ENCODE peak calls at places on chromosomes 13 and 19, in nine cellular contexts. One of them, this sample, is unnamed.

GRCh38 chr13:19864018-19864338 is 529 bp upstream of the ZMYM5 start:
- DNase-seq in body of pancreas: peak; percentile 60
- DNase-seq in tibial artery: peak; percentile 86
- DNase-seq in spleen: no peak
- DNase-seq in left ventricle myocardium inferior: peak; percentile 77
- DNase-seq in lower lobe of right lung: peak; percentile 85
- DNase-seq in uterus: peak; percentile 72
- DNase-seq in K562: peak; percentile 77
- DNase-seq in PC-3: no peak
- DNase-seq in this sample: no peak

GRCh38 chr19:53158119-53158656 is 665 bp downstream of the ZNF347 start:
- DNase-seq in body of pancreas: peak; percentile 31
- DNase-seq in tibial artery: peak; percentile 65
- DNase-seq in spleen: peak; percentile 84
- DNase-seq in left ventricle myocardium inferior: peak; percentile 32
- DNase-seq in lower lobe of right lung: peak; percentile 56
- DNase-seq in uterus: peak; percentile 29
- DNase-seq in K562: peak; percentile 51
- DNase-seq in PC-3: peak; percentile 41
- DNase-seq in this sample: no peak

GRCh38 chr19:10061717-10062310 is 24.3 kb upstream of the SHFL start:
- DNase-seq in body of pancreas: no peak
- DNase-seq in tibial artery: no peak
- DNase-seq in spleen: no peak
- DNase-seq in left ventricle myocardium inferior: no peak
- DNase-seq in lower lobe of right lung: no peak
- DNase-seq in uterus: no peak
- DNase-seq in K562: peak; percentile 52
- DNase-seq in PC-3: no peak
- DNase-seq in this sample: no peak

GRCh38 chr19:49645592-49645991 is 3.6 kb downstream of the SCAF1 start:
- DNase-seq in body of pancreas: no peak
- DNase-seq in tibial artery: no peak
- DNase-seq in spleen: no peak
- DNase-seq in left ventricle myocardium inferior: no peak
- DNase-seq in lower lobe of right lung: no peak
- DNase-seq in uterus: no peak
- DNase-seq in K562: no peak
- DNase-seq in PC-3: no peak
- DNase-seq in this sample: no peak

GRCh38 chr19:812819-813358 is 8.9 kb downstream of the PLPPR3 start:
- DNase-seq in body of pancreas: no peak
- DNase-seq in tibial artery: no peak
- DNase-seq in spleen: peak; percentile 73
- DNase-seq in left ventricle myocardium inferior: no peak
- DNase-seq in lower lobe of right lung: no peak
- DNase-seq in uterus: no peak
- DNase-seq in K562: no peak
- DNase-seq in PC-3: no peak
- DNase-seq in this sample: no peak

GRCh38 chr13:75395901-75396300 is 86.1 kb downstream of the TBC1D4 start:
- DNase-seq in body of pancreas: no peak
- DNase-seq in tibial artery: no peak
- DNase-seq in spleen: no peak
- DNase-seq in left ventricle myocardium inferior: no peak
- DNase-seq in lower lobe of right lung: no peak
- DNase-seq in uterus: no peak
- DNase-seq in K562: no peak
- DNase-seq in PC-3: no peak
- DNase-seq in this sample: no peak

GRCh38 chr19:41330946-41331678 is 21.1 kb downstream of the CCDC97 start:
- DNase-seq in body of pancreas: no peak
- DNase-seq in tibial artery: no peak
- DNase-seq in spleen: peak; percentile 82
- DNase-seq in left ventricle myocardium inferior: no peak
- DNase-seq in lower lobe of right lung: no peak
- DNase-seq in uterus: no peak
- DNase-seq in K562: no peak
- DNase-seq in PC-3: no peak
- DNase-seq in this sample: no peak

GRCh38 chr13:75825161-75825560 is 189.0 kb downstream of the LMO7 start:
- DNase-seq in body of pancreas: no peak
- DNase-seq in tibial artery: no peak
- DNase-seq in spleen: no peak
- DNase-seq in left ventricle myocardium inferior: no peak
- DNase-seq in lower lobe of right lung: no peak
- DNase-seq in uterus: no peak
- DNase-seq in K562: no peak
- DNase-seq in PC-3: no peak
- DNase-seq in this sample: no peak

GRCh38 chr13:84050551-84050950 is 168.3 kb upstream of the SLITRK1 start:
- DNase-seq in body of pancreas: no peak
- DNase-seq in tibial artery: no peak
- DNase-seq in spleen: no peak
- DNase-seq in left ventricle myocardium inferior: no peak
- DNase-seq in lower lobe of right lung: no peak
- DNase-seq in uterus: no peak
- DNase-seq in K562: no peak
- DNase-seq in PC-3: peak; percentile 2
- DNase-seq in this sample: no peak

GRCh38 chr19:9309974-9310446 is 372 bp upstream of the ZNF699 start:
- DNase-seq in body of pancreas: peak; percentile 87
- DNase-seq in tibial artery: peak; percentile 95
- DNase-seq in spleen: peak; percentile 94
- DNase-seq in left ventricle myocardium inferior: peak; percentile 92
- DNase-seq in lower lobe of right lung: peak; percentile 94
- DNase-seq in uterus: peak; percentile 96
- DNase-seq in K562: peak; percentile 95
- DNase-seq in PC-3: peak; percentile 97
- DNase-seq in this sample: no peak

GRCh38 chr19:50896591-50897190 is 14.5 kb downstream of the KLK4 start:
- DNase-seq in body of pancreas: peak; percentile 40
- DNase-seq in tibial artery: peak; percentile 58
- DNase-seq in spleen: peak; percentile 83
- DNase-seq in left ventricle myocardium inferior: no peak
- DNase-seq in lower lobe of right lung: no peak
- DNase-seq in uterus: no peak
- DNase-seq in K562: peak; percentile 67
- DNase-seq in PC-3: peak; percentile 75
- DNase-seq in this sample: no peak

GRCh38 chr13:111494641-111495040 is 174.2 kb downstream of the TEX29 start:
- DNase-seq in body of pancreas: no peak
- DNase-seq in tibial artery: no peak
- DNase-seq in spleen: no peak
- DNase-seq in left ventricle myocardium inferior: no peak
- DNase-seq in lower lobe of right lung: no peak
- DNase-seq in uterus: no peak
- DNase-seq in K562: no peak
- DNase-seq in PC-3: no peak
- DNase-seq in this sample: no peak

GRCh38 chr13:101749584-101749983 is 297.1 kb downstream of the ITGBL1 start:
- DNase-seq in body of pancreas: no peak
- DNase-seq in tibial artery: no peak
- DNase-seq in spleen: no peak
- DNase-seq in left ventricle myocardium inferior: no peak
- DNase-seq in lower lobe of right lung: no peak
- DNase-seq in uterus: no peak
- DNase-seq in K562: no peak
- DNase-seq in PC-3: no peak
- DNase-seq in this sample: no peak

GRCh38 chr19:15236886-15237285 is 4.6 kb upstream of the EPHX3 start:
- DNase-seq in body of pancreas: no peak
- DNase-seq in tibial artery: no peak
- DNase-seq in spleen: no peak
- DNase-seq in left ventricle myocardium inferior: no peak
- DNase-seq in lower lobe of right lung: no peak
- DNase-seq in uterus: no peak
- DNase-seq in K562: no peak
- DNase-seq in PC-3: no peak
- DNase-seq in this sample: no peak

GRCh38 chr19:11767633-11768133 is 883 bp downstream of the ZNF441 start:
- DNase-seq in body of pancreas: peak; percentile 74
- DNase-seq in tibial artery: peak; percentile 66
- DNase-seq in spleen: peak; percentile 85
- DNase-seq in left ventricle myocardium inferior: peak; percentile 17
- DNase-seq in lower lobe of right lung: peak; percentile 72
- DNase-seq in uterus: peak; percentile 24
- DNase-seq in K562: peak; percentile 67
- DNase-seq in PC-3: peak; percentile 43
- DNase-seq in this sample: no peak

GRCh38 chr13:42283574-42283973 is 11.6 kb downstream of the AKAP11 start:
- DNase-seq in body of pancreas: no peak
- DNase-seq in tibial artery: no peak
- DNase-seq in spleen: no peak
- DNase-seq in left ventricle myocardium inferior: no peak
- DNase-seq in lower lobe of right lung: no peak
- DNase-seq in uterus: no peak
- DNase-seq in K562: no peak
- DNase-seq in PC-3: no peak
- DNase-seq in this sample: no peak

GRCh38 chr19:17530586-17530985 is 19.1 kb downstream of the PGLS start:
- DNase-seq in body of pancreas: no peak
- DNase-seq in tibial artery: no peak
- DNase-seq in spleen: no peak
- DNase-seq in left ventricle myocardium inferior: no peak
- DNase-seq in lower lobe of right lung: no peak
- DNase-seq in uterus: no peak
- DNase-seq in K562: no peak
- DNase-seq in PC-3: no peak
- DNase-seq in this sample: no peak

GRCh38 chr13:91398413-91399188 is at the start of gene GPC5:
- DNase-seq in body of pancreas: peak; percentile 69
- DNase-seq in tibial artery: peak; percentile 84
- DNase-seq in spleen: peak; percentile 94
- DNase-seq in left ventricle myocardium inferior: peak; percentile 75
- DNase-seq in lower lobe of right lung: peak; percentile 83
- DNase-seq in uterus: peak; percentile 28
- DNase-seq in K562: peak; percentile 94
- DNase-seq in PC-3: peak; percentile 57
- DNase-seq in this sample: no peak

GRCh38 chr13:111459803-111460547 is 139.5 kb downstream of the TEX29 start:
- DNase-seq in body of pancreas: no peak
- DNase-seq in tibial artery: no peak
- DNase-seq in spleen: no peak
- DNase-seq in left ventricle myocardium inferior: no peak
- DNase-seq in lower lobe of right lung: no peak
- DNase-seq in uterus: no peak
- DNase-seq in K562: no peak
- DNase-seq in PC-3: no peak
- DNase-seq in this sample: no peak

DNA sequence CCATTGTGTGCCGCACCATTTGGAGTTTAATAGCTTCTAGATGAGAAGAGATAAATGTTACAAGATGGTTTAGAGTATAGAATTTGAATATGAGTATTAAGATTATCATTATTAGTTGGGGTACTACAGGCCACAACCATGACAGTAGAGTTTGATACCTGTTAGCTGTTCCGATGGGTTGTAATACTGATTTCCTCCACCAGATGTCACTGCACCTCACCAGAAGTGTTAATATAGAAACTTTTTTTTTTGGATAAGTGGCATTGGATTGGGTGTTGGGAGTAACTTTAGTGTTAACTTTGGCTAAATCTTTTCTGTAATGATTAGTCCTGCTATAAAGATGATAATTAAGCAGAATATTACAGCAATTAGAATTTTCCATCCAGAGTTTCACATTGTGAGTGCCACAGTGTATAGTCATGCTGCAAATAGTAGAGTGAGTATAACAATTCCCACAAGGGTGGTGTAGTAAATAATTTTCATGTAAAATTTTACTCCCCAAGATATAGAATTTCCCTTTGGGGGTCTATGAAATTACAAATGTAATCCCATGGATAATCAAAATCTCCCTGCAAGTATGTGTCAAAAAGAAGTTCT is 56.3 kb downstream of the PSG3 start:
- DNase-seq in body of pancreas: no peak
- DNase-seq in tibial artery: no peak
- DNase-seq in spleen: no peak
- DNase-seq in left ventricle myocardium inferior: no peak
- DNase-seq in lower lobe of right lung: no peak
- DNase-seq in uterus: no peak
- DNase-seq in K562: peak; percentile 40
- DNase-seq in PC-3: peak; percentile 53
- DNase-seq in this sample: no peak
- TF ChIP-seq CTCF in body of pancreas: peak; percentile 28
- TF ChIP-seq CTCF in tibial artery: no peak
- TF ChIP-seq CTCF in spleen: peak; percentile 55
- TF ChIP-seq CTCF in left ventricle myocardium inferior: peak; percentile 63
- TF ChIP-seq CTCF in lower lobe of right lung: peak; percentile 66
- TF ChIP-seq CTCF in uterus: no peak
- TF ChIP-seq CTCF in K562: peak; percentile 57
- TF ChIP-seq CTCF in PC-3: peak; percentile 69
- TF ChIP-seq CTCF in this sample: peak; percentile 71

DNA sequence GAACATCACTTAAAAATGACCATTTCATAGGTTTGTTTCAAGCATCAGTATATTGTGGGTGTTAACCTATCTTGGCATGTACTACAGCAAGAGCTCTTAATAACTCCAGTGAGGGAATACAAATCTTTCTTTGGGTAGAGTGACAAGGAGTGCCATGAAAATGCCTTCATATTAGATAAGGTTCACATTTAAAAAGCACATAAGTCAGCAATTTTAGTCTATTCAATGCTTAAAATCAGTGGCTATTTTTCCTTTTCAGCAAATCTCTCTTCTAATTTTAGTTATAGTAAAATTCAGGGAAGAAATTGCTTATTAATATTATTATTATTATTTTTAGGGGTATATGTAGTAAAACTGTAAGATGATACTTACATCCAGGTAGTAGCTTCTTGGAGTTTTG is 291.1 kb downstream of the GPC6 start:
- DNase-seq in body of pancreas: no peak
- DNase-seq in tibial artery: no peak
- DNase-seq in spleen: no peak
- DNase-seq in left ventricle myocardium inferior: no peak
- DNase-seq in lower lobe of right lung: no peak
- DNase-seq in uterus: no peak
- DNase-seq in K562: no peak
- DNase-seq in PC-3: no peak
- DNase-seq in this sample: no peak
- H3K27ac ChIP-seq in body of pancreas: no peak overlapping the region
- H3K27ac ChIP-seq in tibial artery: no peak overlapping the region
- H3K27ac ChIP-seq in spleen: no peak overlapping the region
- H3K27ac ChIP-seq in left ventricle myocardium inferior: no peak overlapping the region
- H3K27ac ChIP-seq in lower lobe of right lung: no peak overlapping the region
- H3K27ac ChIP-seq in uterus: no peak overlapping the region
- H3K27ac ChIP-seq in K562: no peak overlapping the region
- H3K27ac ChIP-seq in PC-3: no peak overlapping the region
- H3K27ac ChIP-seq in this sample: no peak overlapping the region

GRCh38 chr13:95833713-95834112 is 156.8 kb downstream of the DNAJC3 start:
- DNase-seq in body of pancreas: no peak
- DNase-seq in tibial artery: no peak
- DNase-seq in spleen: no peak
- DNase-seq in left ventricle myocardium inferior: no peak
- DNase-seq in lower lobe of right lung: no peak
- DNase-seq in uterus: no peak
- DNase-seq in K562: no peak
- DNase-seq in PC-3: peak; percentile 33
- DNase-seq in this sample: no peak
- TF ChIP-seq CTCF in body of pancreas: no peak
- TF ChIP-seq CTCF in tibial artery: no peak
- TF ChIP-seq CTCF in spleen: no peak
- TF ChIP-seq CTCF in left ventricle myocardium inferior: no peak
- TF ChIP-seq CTCF in lower lobe of right lung: no peak
- TF ChIP-seq CTCF in uterus: no peak
- TF ChIP-seq CTCF in K562: no peak
- TF ChIP-seq CTCF in PC-3: no peak
- TF ChIP-seq CTCF in this sample: no peak

GRCh38 chr13:25561842-25562241 is 190.1 kb downstream of the ATP8A2 start:
- DNase-seq in body of pancreas: no peak
- DNase-seq in tibial artery: no peak
- DNase-seq in spleen: no peak
- DNase-seq in left ventricle myocardium inferior: no peak
- DNase-seq in lower lobe of right lung: no peak
- DNase-seq in uterus: no peak
- DNase-seq in K562: no peak
- DNase-seq in PC-3: no peak
- DNase-seq in this sample: no peak
- H3K27ac ChIP-seq in body of pancreas: no peak overlapping the region
- H3K27ac ChIP-seq in tibial artery: no peak overlapping the region
- H3K27ac ChIP-seq in spleen: no peak overlapping the region
- H3K27ac ChIP-seq in left ventricle myocardium inferior: no peak overlapping the region
- H3K27ac ChIP-seq in lower lobe of right lung: no peak overlapping the region
- H3K27ac ChIP-seq in uterus: no peak overlapping the region
- H3K27ac ChIP-seq in K562: no peak overlapping the region
- H3K27ac ChIP-seq in PC-3: no peak overlapping the region
- H3K27ac ChIP-seq in this sample: no peak overlapping the region

This sample was measured in AG04450.